ENCODE peak calls at places on chromosomes 13 and 19, in ten cellular contexts. O is AG09319; W is activated B cell treated with CpG ODN at 0.5 μM for 24 hours; G is HT-29; T is NCI-H1417; L is astrocyte; Y is globus pallidus; A is stimulated activated CD4-positive, alpha-beta T cell treated with anti-CD3 and anti-CD28 coated beads, Interleukin-4, amount 100 ng/mL, for 24 hours; E is aorta; X is effector CD4-positive, alpha-beta T cell. H is an unnamed sample.

GRCh38 chr13:89470901-89471300 is 1799.7 kb downstream of the SLITRK5 start:
- DNase-seq in G (no peak), W (no peak), O (no peak), X (no peak), Y (no peak), L (no peak), E (no peak), T (no peak), A (no peak), H (no peak)

GRCh38 chr19:41308450-41309224 is 1.3 kb upstream of the CCDC97 start:
- DNase-seq in A (peak; percentile 96), T (peak; percentile 75), X (peak; percentile 95), G (peak; percentile 99), W (peak; percentile 92), O (no peak), E (peak; percentile 98), L (peak; percentile 65), Y (peak; percentile 86), H (peak; percentile 98)

GRCh38 chr19:34124828-34125227 is 47.5 kb upstream of the LSM14A start:
- DNase-seq in E (no peak), Y (no peak), X (no peak), W (no peak), A (no peak), T (no peak), O (no peak), G (no peak), L (no peak), H (no peak)

GRCh38 chr13:58619396-58620113 is 988.0 kb downstream of the PCDH17 start:
- DNase-seq in O (no peak), Y (no peak), E (no peak), A (no peak), W (no peak), X (no peak), T (peak; percentile 61), L (peak; percentile 4), G (no peak), H (no peak)

GRCh38 chr19:50377051-50377441 is 789 bp downstream of the NR1H2 start:
- DNase-seq in Y (no peak), L (no peak), E (no peak), T (peak; percentile 65), A (peak; percentile 49), O (no peak), G (peak; percentile 77), X (peak; percentile 51), W (no peak), H (peak; percentile 54)

GRCh38 chr19:18999016-18999758 is 34.1 kb downstream of the SUGP2 start:
- DNase-seq in E (no peak), G (no peak), O (no peak), L (peak; percentile 39), T (no peak), A (no peak), X (no peak), W (no peak), Y (no peak), H (no peak)

GRCh38 chr13:92677571-92677970 is 549.0 kb upstream of the GPC6 start:
- DNase-seq in T (no peak), O (no peak), A (no peak), W (no peak), E (no peak), G (no peak), L (no peak), X (no peak), Y (no peak), H (no peak)

GRCh38 chr13:75715598-75716523 is 79.7 kb downstream of the LMO7 start:
- DNase-seq in O (no peak), T (peak; percentile 27), L (no peak), X (no peak), E (no peak), Y (no peak), G (peak; percentile 86), W (no peak), A (no peak), H (no peak)

GRCh38 chr13:34640931-34641330 is 301.1 kb upstream of the NBEA start:
- DNase-seq in X (no peak), G (no peak), Y (no peak), A (no peak), E (no peak), O (no peak), W (no peak), T (no peak), L (no peak), H (no peak)

GRCh38 chr13:64239372-64239771 is 2823.7 kb upstream of the PCDH20 start:
- DNase-seq in E (no peak), G (no peak), W (no peak), X (no peak), O (no peak), T (no peak), Y (no peak), L (peak; percentile 79), A (no peak), H (no peak)

GRCh38 chr19:21463449-21464105 is 41.8 kb upstream of the ZNF429 start:
- DNase-seq in L (peak; percentile 49), A (peak; percentile 32), E (no peak), G (no peak), X (peak; percentile 15), W (no peak), T (no peak), Y (no peak), O (no peak), H (no peak)

GRCh38 chr13:20408181-20408580 is 117.5 kb downstream of the CRYL1 start:
- DNase-seq in L (no peak), A (no peak), O (no peak), W (no peak), Y (no peak), G (no peak), E (no peak), X (no peak), T (no peak), H (no peak)

GRCh38 chr13:20118268-20119140 is 42.3 kb downstream of the GJA3 start:
- DNase-seq in L (peak; percentile 36), A (peak; percentile 7), G (peak; percentile 79), E (peak; percentile 86), O (no peak), T (peak; percentile 58), Y (peak; percentile 36), W (no peak), X (peak; percentile 20), H (peak; percentile 43)

GRCh38 chr13:103277959-103278673 is 211.9 kb upstream of the SLC10A2 start:
- DNase-seq in G (no peak), W (no peak), E (no peak), X (no peak), Y (no peak), L (no peak), O (no peak), T (no peak), A (no peak), H (no peak)